ENCODE peak calls at places on chromosomes 2 and 18, in seven cellular contexts. One of them, this sample, is unnamed.

GRCh38 chr2:3647831-3648651 is 10.0 kb upstream of the ALLC start:
- DNase-seq in neuronal stem cell: no peak
- DNase-seq in hepatocyte: no peak
- DNase-seq in suprapubic skin: no peak
- DNase-seq in naive thymus-derived CD4-positive, alpha-beta T cell: no peak
- DNase-seq in stomach: no peak
- DNase-seq in right atrium auricular region: no peak
- DNase-seq in this sample: no peak

GRCh38 chr18:32257073-32257780 is 67.4 kb downstream of the MEP1B start:
- DNase-seq in neuronal stem cell: no peak
- DNase-seq in hepatocyte: no peak
- DNase-seq in stomach: no peak
- DNase-seq in suprapubic skin: no peak
- DNase-seq in right atrium auricular region: no peak
- DNase-seq in naive thymus-derived CD4-positive, alpha-beta T cell: no peak
- DNase-seq in this sample: no peak

GRCh38 chr2:106159867-106160785 is 34.0 kb downstream of the UXS1 start:
- DNase-seq in stomach: no peak
- DNase-seq in hepatocyte: no peak
- DNase-seq in suprapubic skin: no peak
- DNase-seq in neuronal stem cell: no peak
- DNase-seq in naive thymus-derived CD4-positive, alpha-beta T cell: peak
- DNase-seq in right atrium auricular region: no peak
- DNase-seq in this sample: no peak

GRCh38 chr2:66890286-66890812 is 455.4 kb downstream of the MEIS1 start:
- DNase-seq in naive thymus-derived CD4-positive, alpha-beta T cell: no peak
- DNase-seq in neuronal stem cell: no peak
- DNase-seq in stomach: no peak
- DNase-seq in right atrium auricular region: no peak
- DNase-seq in hepatocyte: no peak
- DNase-seq in suprapubic skin: no peak
- DNase-seq in this sample: no peak

GRCh38 chr18:76273956-76274355 is 221.1 kb downstream of the ZNF516 start:
- DNase-seq in right atrium auricular region: no peak
- DNase-seq in naive thymus-derived CD4-positive, alpha-beta T cell: no peak
- DNase-seq in stomach: no peak
- DNase-seq in neuronal stem cell: no peak
- DNase-seq in hepatocyte: no peak
- DNase-seq in suprapubic skin: no peak
- DNase-seq in this sample: no peak

GRCh38 chr2:85558160-85558559 is 3.1 kb downstream of the GGCX start:
- DNase-seq in stomach: no peak
- DNase-seq in hepatocyte: no peak
- DNase-seq in naive thymus-derived CD4-positive, alpha-beta T cell: no peak
- DNase-seq in suprapubic skin: no peak
- DNase-seq in right atrium auricular region: no peak
- DNase-seq in neuronal stem cell: no peak
- DNase-seq in this sample: no peak

GRCh38 chr2:121532347-121532766 is 1.7 kb downstream of the RNU4ATAC start:
- DNase-seq in naive thymus-derived CD4-positive, alpha-beta T cell: no peak
- DNase-seq in suprapubic skin: no peak
- DNase-seq in hepatocyte: no peak
- DNase-seq in right atrium auricular region: no peak
- DNase-seq in stomach: no peak
- DNase-seq in neuronal stem cell: no peak
- DNase-seq in this sample: no peak

GRCh38 chr2:238030422-238031155 is 30.2 kb upstream of the SCLY start:
- DNase-seq in right atrium auricular region: no peak
- DNase-seq in suprapubic skin: no peak
- DNase-seq in stomach: no peak
- DNase-seq in hepatocyte: no peak
- DNase-seq in neuronal stem cell: no peak
- DNase-seq in naive thymus-derived CD4-positive, alpha-beta T cell: no peak
- DNase-seq in this sample: no peak

GRCh38 chr2:112465373-112465772 is 16.6 kb upstream of the TTL start:
- DNase-seq in suprapubic skin: no peak
- DNase-seq in right atrium auricular region: no peak
- DNase-seq in naive thymus-derived CD4-positive, alpha-beta T cell: no peak
- DNase-seq in neuronal stem cell: no peak
- DNase-seq in stomach: no peak
- DNase-seq in hepatocyte: no peak
- DNase-seq in this sample: no peak

GRCh38 chr2:210502997-210503621 is 26.6 kb upstream of the LANCL1 start:
- DNase-seq in stomach: peak
- DNase-seq in hepatocyte: peak
- DNase-seq in right atrium auricular region: peak
- DNase-seq in neuronal stem cell: peak
- DNase-seq in naive thymus-derived CD4-positive, alpha-beta T cell: no peak
- DNase-seq in suprapubic skin: no peak
- DNase-seq in this sample: no peak

GRCh38 chr2:224982226-224982625 is 60.0 kb downstream of the DOCK10 start:
- DNase-seq in right atrium auricular region: no peak
- DNase-seq in hepatocyte: no peak
- DNase-seq in suprapubic skin: no peak
- DNase-seq in neuronal stem cell: no peak
- DNase-seq in naive thymus-derived CD4-positive, alpha-beta T cell: no peak
- DNase-seq in stomach: no peak
- DNase-seq in this sample: no peak

GRCh38 chr2:9154061-9154460 is 52.6 kb upstream of the ASAP2 start:
- DNase-seq in hepatocyte: no peak
- DNase-seq in naive thymus-derived CD4-positive, alpha-beta T cell: no peak
- DNase-seq in suprapubic skin: no peak
- DNase-seq in right atrium auricular region: no peak
- DNase-seq in stomach: no peak
- DNase-seq in neuronal stem cell: no peak
- DNase-seq in this sample: no peak

GRCh38 chr2:215940645-215941184 is 72.6 kb downstream of the MREG start:
- DNase-seq in hepatocyte: no peak
- DNase-seq in neuronal stem cell: no peak
- DNase-seq in right atrium auricular region: no peak
- DNase-seq in suprapubic skin: no peak
- DNase-seq in stomach: no peak
- DNase-seq in naive thymus-derived CD4-positive, alpha-beta T cell: no peak
- DNase-seq in this sample: no peak

GRCh38 chr2:239540174-239540573 is 139.4 kb upstream of the HDAC4 start:
- DNase-seq in stomach: no peak
- DNase-seq in neuronal stem cell: no peak
- DNase-seq in naive thymus-derived CD4-positive, alpha-beta T cell: no peak
- DNase-seq in right atrium auricular region: no peak
- DNase-seq in hepatocyte: no peak
- DNase-seq in suprapubic skin: no peak
- DNase-seq in this sample: no peak

GRCh38 chr2:44358498-44358897 is 2.8 kb downstream of the PREPL start:
- DNase-seq in stomach: peak
- DNase-seq in hepatocyte: no peak
- DNase-seq in neuronal stem cell: no peak
- DNase-seq in naive thymus-derived CD4-positive, alpha-beta T cell: no peak
- DNase-seq in suprapubic skin: no peak
- DNase-seq in right atrium auricular region: no peak
- DNase-seq in this sample: no peak

GRCh38 chr2:23549051-23549450 is 164.1 kb downstream of the KLHL29 start:
- DNase-seq in neuronal stem cell: no peak
- DNase-seq in suprapubic skin: no peak
- DNase-seq in right atrium auricular region: no peak
- DNase-seq in stomach: no peak
- DNase-seq in naive thymus-derived CD4-positive, alpha-beta T cell: no peak
- DNase-seq in hepatocyte: no peak
- DNase-seq in this sample: no peak

DNA sequence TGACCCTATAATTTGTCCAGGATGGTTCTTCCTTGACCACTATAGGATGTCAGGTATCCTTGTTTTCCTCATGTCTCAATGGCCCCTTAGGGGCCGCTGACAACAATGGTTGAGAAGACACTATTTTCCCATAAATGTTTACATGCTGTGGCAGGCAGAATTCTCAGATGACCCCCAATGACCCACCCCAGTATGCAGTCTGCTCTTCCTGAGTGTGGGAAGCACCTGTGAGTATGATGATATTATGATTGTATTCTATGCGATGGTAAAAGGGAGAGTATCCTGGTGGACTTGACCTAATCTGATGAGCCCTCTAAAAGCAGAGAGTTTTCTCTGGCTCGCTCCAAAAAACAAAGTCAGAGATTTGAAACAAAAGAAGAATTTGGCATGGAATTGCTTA is 123.1 kb upstream of the DLX2 start:
- DNase-seq in neuronal stem cell: no peak
- DNase-seq in naive thymus-derived CD4-positive, alpha-beta T cell: no peak
- DNase-seq in stomach: no peak
- DNase-seq in hepatocyte: no peak
- DNase-seq in right atrium auricular region: no peak
- DNase-seq in suprapubic skin: no peak
- DNase-seq in this sample: peak
- H3K27ac ChIP-seq in neuronal stem cell: no peak
- H3K27ac ChIP-seq in naive thymus-derived CD4-positive, alpha-beta T cell: no peak
- H3K27ac ChIP-seq in stomach: peak
- H3K27ac ChIP-seq in hepatocyte: peak
- H3K27ac ChIP-seq in right atrium auricular region: no peak
- H3K27ac ChIP-seq in suprapubic skin: no peak
- H3K27ac ChIP-seq in this sample: no peak

DNA sequence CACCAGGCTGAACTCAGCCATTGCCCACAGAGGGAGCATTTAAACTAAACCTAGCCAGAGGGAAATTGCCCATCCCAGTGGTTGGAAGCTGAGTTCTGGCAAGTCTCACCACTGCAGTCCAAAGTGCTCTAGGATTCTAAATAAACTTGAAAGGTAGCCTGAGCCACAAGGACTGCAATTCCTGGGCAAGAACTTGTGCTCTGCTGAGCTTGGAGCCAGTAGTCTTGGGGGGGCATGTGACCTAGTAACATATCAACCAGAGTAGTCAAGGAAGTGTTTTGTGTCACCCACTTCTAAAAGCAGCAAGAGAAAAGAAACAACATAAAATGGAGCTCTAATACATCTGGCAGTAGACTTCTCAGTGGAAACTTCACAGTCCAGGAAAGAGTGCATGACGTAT is 167.0 kb downstream of the PTH2R start:
- DNase-seq in hepatocyte: no peak
- DNase-seq in neuronal stem cell: no peak
- DNase-seq in right atrium auricular region: no peak
- DNase-seq in suprapubic skin: no peak
- DNase-seq in stomach: no peak
- DNase-seq in naive thymus-derived CD4-positive, alpha-beta T cell: no peak
- DNase-seq in this sample: no peak
- H3K27ac ChIP-seq in hepatocyte: no peak
- H3K27ac ChIP-seq in neuronal stem cell: no peak
- H3K27ac ChIP-seq in right atrium auricular region: no peak
- H3K27ac ChIP-seq in suprapubic skin: no peak
- H3K27ac ChIP-seq in stomach: no peak
- H3K27ac ChIP-seq in naive thymus-derived CD4-positive, alpha-beta T cell: no peak
- H3K27ac ChIP-seq in this sample: no peak

GRCh38 chr2:229388746-229389145 is 117.7 kb upstream of the PID1 start:
- DNase-seq in right atrium auricular region: no peak
- DNase-seq in hepatocyte: no peak
- DNase-seq in stomach: no peak
- DNase-seq in suprapubic skin: no peak
- DNase-seq in naive thymus-derived CD4-positive, alpha-beta T cell: no peak
- DNase-seq in neuronal stem cell: no peak
- DNase-seq in this sample: no peak

GRCh38 chr2:229392214-229392613 is 121.1 kb upstream of the PID1 start:
- DNase-seq in suprapubic skin: no peak
- DNase-seq in neuronal stem cell: no peak
- DNase-seq in naive thymus-derived CD4-positive, alpha-beta T cell: no peak
- DNase-seq in right atrium auricular region: no peak
- DNase-seq in stomach: no peak
- DNase-seq in hepatocyte: no peak
- DNase-seq in this sample: no peak

DNA sequence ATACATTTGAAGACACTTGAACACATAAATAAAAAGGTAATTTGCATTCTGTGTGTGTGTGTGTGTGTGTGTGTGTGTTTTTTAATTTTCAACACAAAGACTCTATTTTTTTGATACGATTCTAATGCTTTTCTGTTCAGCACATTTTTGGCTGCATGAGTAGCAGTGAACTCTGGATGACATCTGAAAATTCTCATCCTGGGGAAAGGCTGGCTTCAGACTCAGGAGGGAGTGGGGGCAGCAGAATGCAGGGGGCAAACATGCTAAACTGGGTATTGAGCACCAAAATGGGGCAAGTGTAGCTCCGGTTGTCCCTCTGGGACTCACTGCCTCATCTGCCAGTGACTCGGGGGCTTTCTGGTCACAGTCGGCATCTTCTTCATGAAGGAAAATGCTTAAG is 116.7 kb upstream of the PID1 start:
- DNase-seq in right atrium auricular region: no peak
- DNase-seq in neuronal stem cell: no peak
- DNase-seq in stomach: no peak
- DNase-seq in naive thymus-derived CD4-positive, alpha-beta T cell: no peak
- DNase-seq in suprapubic skin: no peak
- DNase-seq in hepatocyte: no peak
- DNase-seq in this sample: no peak
- H3K27ac ChIP-seq in right atrium auricular region: no peak
- H3K27ac ChIP-seq in neuronal stem cell: no peak
- H3K27ac ChIP-seq in stomach: no peak
- H3K27ac ChIP-seq in naive thymus-derived CD4-positive, alpha-beta T cell: no peak
- H3K27ac ChIP-seq in suprapubic skin: no peak
- H3K27ac ChIP-seq in hepatocyte: no peak
- H3K27ac ChIP-seq in this sample: peak

GRCh38 chr2:235537186-235537585 is 43.3 kb downstream of the AGAP1 start:
- DNase-seq in suprapubic skin: no peak
- DNase-seq in right atrium auricular region: no peak
- DNase-seq in naive thymus-derived CD4-positive, alpha-beta T cell: no peak
- DNase-seq in neuronal stem cell: no peak
- DNase-seq in hepatocyte: no peak
- DNase-seq in stomach: no peak
- DNase-seq in this sample: no peak
- H3K27ac ChIP-seq in suprapubic skin: no peak
- H3K27ac ChIP-seq in right atrium auricular region: no peak
- H3K27ac ChIP-seq in naive thymus-derived CD4-positive, alpha-beta T cell: no peak
- H3K27ac ChIP-seq in neuronal stem cell: no peak
- H3K27ac ChIP-seq in hepatocyte: no peak
- H3K27ac ChIP-seq in stomach: no peak
- H3K27ac ChIP-seq in this sample: no peak

DNA sequence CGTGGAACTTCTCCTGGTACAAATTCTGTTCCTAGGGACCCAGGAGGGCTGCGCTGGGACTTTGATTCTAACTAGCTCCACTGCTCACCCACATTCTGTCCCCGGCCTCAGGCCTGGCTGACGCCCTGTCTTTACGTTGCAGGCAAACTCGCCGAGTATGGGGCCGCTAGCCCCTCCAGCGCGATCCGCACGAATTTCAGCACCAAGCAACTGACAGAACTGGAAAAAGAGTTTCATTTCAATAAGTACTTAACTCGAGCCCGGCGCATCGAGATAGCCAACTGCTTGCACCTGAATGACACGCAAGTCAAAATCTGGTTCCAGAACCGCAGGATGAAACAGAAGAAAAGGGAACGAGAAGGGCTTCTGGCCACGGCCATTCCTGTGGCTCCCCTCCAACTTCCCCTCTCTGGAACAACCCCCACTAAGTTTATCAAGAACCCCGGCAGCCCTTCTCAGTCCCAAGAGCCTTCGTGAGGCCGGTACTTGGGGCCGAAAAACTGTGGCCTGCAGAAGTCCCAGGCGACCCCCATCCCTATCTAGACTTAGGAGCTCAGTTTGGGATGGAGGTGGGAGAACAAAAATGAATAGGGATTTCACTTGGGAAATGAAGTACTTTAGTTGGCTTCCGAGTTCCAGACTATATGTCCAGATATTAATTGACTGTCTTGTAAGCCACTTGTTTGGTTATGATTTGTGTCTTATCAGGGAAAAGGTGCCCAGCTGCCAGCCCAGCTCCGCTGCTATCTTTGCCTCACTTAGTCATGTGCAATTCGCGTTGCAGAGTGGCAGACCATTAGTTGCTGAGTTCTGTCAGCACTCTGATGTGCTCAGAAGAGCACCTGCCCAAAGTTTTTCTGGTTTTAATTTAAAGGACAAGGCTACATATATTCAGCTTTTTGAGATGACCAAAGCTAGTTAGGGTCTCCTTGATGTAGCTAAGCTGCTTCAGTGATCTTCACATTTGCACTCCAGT is 1.5 kb downstream of the HOXD1 start:
- DNase-seq in neuronal stem cell: no peak
- DNase-seq in right atrium auricular region: no peak
- DNase-seq in naive thymus-derived CD4-positive, alpha-beta T cell: no peak
- DNase-seq in suprapubic skin: no peak
- DNase-seq in hepatocyte: no peak
- DNase-seq in stomach: no peak
- DNase-seq in this sample: no peak
- H3K27ac ChIP-seq in neuronal stem cell: no peak
- H3K27ac ChIP-seq in right atrium auricular region: no peak
- H3K27ac ChIP-seq in naive thymus-derived CD4-positive, alpha-beta T cell: no peak
- H3K27ac ChIP-seq in suprapubic skin: no peak
- H3K27ac ChIP-seq in hepatocyte: no peak
- H3K27ac ChIP-seq in stomach: no peak
- H3K27ac ChIP-seq in this sample: no peak

This sample was measured in vagina.